ENCODE peak calls at places on chromosomes 12 and 14, in nine cellular contexts. D is kidney, C is thoracic aorta, H is lung, R is IMR-90, U is aorta, K is RWPE2, I is stomach, Y is tibial nerve. N is an unnamed sample.

GRCh38 chr12:53219116-53219955 is 12.3 kb upstream of the ITGB7 start:
- DNase-seq in D (peak; percentile 76), C (no peak), H (no peak), R (peak; percentile 66), U (peak; percentile 86), K (no peak), I (no peak), Y (no peak), N (no peak)

GRCh38 chr14:36751920-36752319 is 90.3 kb downstream of the PAX9 start:
- DNase-seq in D (no peak), C (no peak), H (no peak), R (no peak), U (no peak), K (no peak), I (no peak), Y (no peak), N (no peak)

GRCh38 chr12:71135812-71136176 is 22.0 kb downstream of the TSPAN8 start:
- DNase-seq in D (no peak), C (no peak), H (no peak), R (no peak), U (no peak), K (no peak), I (no peak), Y (no peak), N (no peak)

GRCh38 chr12:59088673-59089072 is 168.4 kb upstream of the LRIG3 start:
- DNase-seq in D (no peak), C (no peak), H (no peak), R (peak; percentile 48), U (no peak), K (no peak), I (no peak), Y (no peak), N (no peak)

GRCh38 chr14:77579065-77579464 is 37.4 kb downstream of the SPTLC2 start:
- DNase-seq in D (no peak), C (no peak), H (no peak), R (peak; percentile 54), U (no peak), K (no peak), I (no peak), Y (no peak), N (no peak)

GRCh38 chr12:123938679-123939480 is 33.8 kb downstream of the CCDC92 start:
- DNase-seq in D (no peak), C (no peak), H (no peak), R (no peak), U (no peak), K (no peak), I (no peak), Y (no peak), N (no peak)

GRCh38 chr12:6667559-6668210 is 4.8 kb upstream of the ING4 start:
- DNase-seq in D (no peak), C (no peak), H (no peak), R (no peak), U (no peak), K (no peak), I (no peak), Y (no peak), N (no peak)

GRCh38 chr14:63901434-63902085 is 48.8 kb downstream of the SYNE2 start:
- DNase-seq in D (no peak), C (no peak), H (no peak), R (peak; percentile 60), U (no peak), K (no peak), I (no peak), Y (peak; percentile 61), N (no peak)

GRCh38 chr14:32608880-32609279 is 279.8 kb downstream of the AKAP6 start:
- DNase-seq in D (no peak), C (no peak), H (no peak), R (no peak), U (no peak), K (no peak), I (no peak), Y (no peak), N (no peak)

GRCh38 chr12:57619434-57620244 is 8.4 kb downstream of the ARHGEF25 start:
- DNase-seq in D (peak; percentile 72), C (no peak), H (no peak), R (no peak), U (no peak), K (peak; percentile 58), I (peak; percentile 57), Y (no peak), N (no peak)

GRCh38 chr12:6554990-6555691 is 701 bp downstream of the IFFO1 start:
- DNase-seq in D (peak; percentile 80), C (no peak), H (no peak), R (no peak), U (peak; percentile 78), K (no peak), I (no peak), Y (no peak), N (no peak)

GRCh38 chr12:48936379-48936979 is 11.2 kb upstream of the FKBP11 start:
- DNase-seq in D (peak; percentile 82), C (peak; percentile 47), H (peak; percentile 64), R (peak; percentile 79), U (peak; percentile 92), K (no peak), I (peak; percentile 78), Y (peak; percentile 89), N (peak; percentile 51)

GRCh38 chr12:1044697-1045096 is 53.7 kb downstream of the ERC1 start:
- DNase-seq in D (no peak), C (no peak), H (no peak), R (peak; percentile 53), U (no peak), K (no peak), I (no peak), Y (no peak), N (no peak)

DNA sequence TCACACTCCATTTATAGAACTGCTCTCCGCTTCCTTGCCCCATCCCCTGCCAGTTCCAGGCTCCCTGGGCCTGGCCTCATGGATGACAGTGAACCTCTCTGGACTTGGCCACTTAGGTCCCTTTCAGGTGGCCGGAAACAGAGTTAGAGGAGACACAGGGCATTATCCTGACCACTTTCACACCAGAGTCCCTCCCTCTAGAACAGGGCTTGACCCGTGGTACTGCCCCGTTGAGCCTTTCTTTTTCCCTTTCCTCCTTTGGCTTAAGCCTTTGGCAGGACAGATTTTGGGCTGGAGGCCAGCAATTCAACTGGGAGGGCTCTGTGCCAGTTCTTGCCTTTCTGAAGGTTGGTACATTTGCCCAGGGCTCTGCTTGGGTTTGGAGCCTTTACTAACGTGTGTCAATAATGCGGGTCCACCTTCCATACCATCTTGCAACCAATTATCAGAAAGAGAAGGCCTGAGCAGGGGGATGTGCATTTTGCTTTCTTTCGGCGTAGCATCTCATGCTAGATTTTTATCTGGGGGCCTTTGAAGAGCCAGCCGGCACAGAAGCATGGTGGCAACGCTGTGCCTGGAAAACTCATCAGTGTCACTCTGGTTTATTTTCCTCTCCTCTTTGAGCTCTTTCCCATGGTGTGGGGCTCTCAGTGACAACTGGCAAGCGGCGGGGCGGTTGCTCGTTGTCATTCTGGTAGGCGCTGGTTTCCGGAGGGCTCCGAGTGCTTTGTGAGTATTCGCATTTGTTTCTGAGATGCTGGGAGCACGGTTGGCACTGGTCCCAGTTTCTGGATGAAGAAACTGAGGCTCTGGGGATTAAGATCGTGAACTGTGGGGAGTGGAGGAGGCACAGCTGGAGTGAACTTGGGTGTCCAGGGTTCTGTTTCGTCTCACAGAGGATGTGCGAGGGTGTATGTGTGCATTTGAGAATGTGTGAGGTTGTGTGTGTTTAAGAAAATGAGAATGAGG is 23.0 kb downstream of the TPCN1 start:
- DNase-seq in D (peak; percentile 89), C (no peak), H (peak; percentile 86), R (no peak), U (peak; percentile 91), K (no peak), I (peak; percentile 91), Y (peak; percentile 62), N (peak; percentile 83)
- H3K4me1 ChIP-seq in D (peaks cover 76% of the 10 kb centered on the region), C (peaks cover 94% of the 10 kb centered on the region), H (peaks cover 48% of the 10 kb centered on the region), R (peaks cover 27% of the 10 kb centered on the region), U (peaks cover 4% of the 10 kb centered on the region), K (peaks cover 61% of the 10 kb centered on the region), I (peaks cover 83% of the 10 kb centered on the region), Y (no peaks in the 10 kb centered on the region), N (peaks cover 75% of the 10 kb centered on the region)

DNA sequence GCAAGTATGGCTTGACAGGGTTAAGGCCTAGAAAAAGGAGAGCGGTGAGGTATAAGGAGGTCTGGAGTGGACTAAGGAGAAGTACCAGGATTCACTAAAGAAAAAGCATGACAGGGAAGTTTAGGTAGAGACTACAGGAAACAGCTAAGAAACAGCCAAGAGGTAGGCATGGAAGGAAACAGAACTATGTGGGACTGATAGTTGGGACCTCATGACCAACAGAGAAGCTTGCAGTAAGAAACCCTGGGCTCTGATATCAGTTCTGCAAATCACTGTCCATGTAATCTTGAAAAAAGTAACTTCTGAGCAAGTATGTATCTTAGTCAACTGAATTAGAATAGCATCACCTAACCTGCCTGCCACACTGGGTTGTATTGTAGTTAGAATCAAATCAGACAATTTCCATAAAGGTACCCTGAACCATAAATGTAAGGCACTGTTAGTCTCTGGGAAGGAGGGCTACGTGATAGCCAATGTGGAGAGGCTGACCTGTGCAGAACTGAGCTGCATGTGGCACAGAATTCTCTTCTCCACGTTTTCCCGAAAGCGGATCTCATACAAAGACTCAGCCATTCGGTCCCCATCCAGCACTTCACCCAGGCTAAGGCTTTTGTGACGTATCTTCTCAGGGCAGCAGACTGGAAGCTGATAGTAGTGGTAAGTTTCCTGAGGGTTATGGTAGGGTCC is 912 bp downstream of the TM9SF1 start:
- DNase-seq in D (no peak), C (no peak), H (no peak), R (no peak), U (no peak), K (no peak), I (no peak), Y (no peak), N (no peak)
- H3K27ac ChIP-seq in D (no peak overlapping the region), C (peak overlapping the region; percentile 91), H (no peak overlapping the region), R (no peak overlapping the region), U (no peak overlapping the region), K (peak overlapping the region; percentile 76), I (peak overlapping the region; percentile 96), Y (peak overlapping the region; percentile 97), N (peak overlapping the region; percentile 99)

DNA sequence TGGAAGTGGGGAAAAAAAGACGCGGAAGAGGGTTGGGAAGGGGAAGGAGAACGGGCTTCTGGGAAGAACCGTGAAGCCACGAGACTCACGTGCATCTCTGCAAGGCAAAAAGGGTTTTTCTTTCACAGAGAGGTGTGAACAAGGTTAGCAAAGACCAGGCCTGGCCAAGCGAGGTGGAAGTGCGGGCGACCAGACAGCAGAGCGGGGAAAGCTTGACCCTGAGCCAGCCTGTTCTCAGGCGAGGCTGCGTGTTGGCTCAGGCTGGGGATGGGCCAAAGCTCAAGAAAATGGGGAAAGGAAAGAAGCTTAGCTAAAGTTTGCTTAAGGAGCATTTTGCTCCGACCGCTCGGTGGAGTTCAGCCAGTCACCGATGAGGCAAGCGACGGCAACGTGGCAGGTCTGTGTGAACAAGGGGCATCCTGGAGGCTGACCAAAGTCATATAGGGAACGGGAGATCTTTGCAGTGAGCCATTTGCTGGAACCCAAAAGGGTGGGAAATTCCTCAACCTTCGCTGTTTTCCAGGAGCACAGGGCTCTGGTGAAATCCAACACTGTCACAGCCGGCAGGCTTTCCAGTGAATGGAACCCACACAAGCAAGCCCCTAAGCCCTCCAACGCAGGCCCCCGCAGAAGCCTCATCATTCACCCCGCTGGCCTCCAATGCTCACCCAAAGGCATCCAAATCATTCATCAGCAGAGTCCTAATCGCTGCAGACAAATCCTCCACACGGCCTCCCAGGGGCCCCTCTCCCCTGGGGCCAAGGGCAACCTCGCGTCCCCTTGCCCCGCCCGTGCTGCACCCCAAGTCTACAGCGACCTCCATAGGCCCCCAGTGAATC is 793 bp downstream of the ZNF605 start:
- DNase-seq in D (no peak), C (no peak), H (peak; percentile 35), R (peak; percentile 67), U (peak; percentile 85), K (no peak), I (peak; percentile 28), Y (peak; percentile 12), N (peak; percentile 53)
- H3K9me3 ChIP-seq in D (peaks cover 16% of the 10 kb centered on the region), C (peaks cover 32% of the 10 kb centered on the region), H (peaks cover 28% of the 10 kb centered on the region), R (peaks cover 30% of the 10 kb centered on the region), U (peaks cover 14% of the 10 kb centered on the region), K (peaks cover 16% of the 10 kb centered on the region), I (peaks cover 20% of the 10 kb centered on the region), Y (no peaks in the 10 kb centered on the region), N (no peaks in the 10 kb centered on the region)

GRCh38 chr14:91366749-91367148 is 50.9 kb downstream of the CCDC88C start:
- DNase-seq in D (no peak), C (no peak), H (no peak), R (no peak), U (no peak), K (no peak), I (no peak), Y (no peak), N (no peak)
- H3K4me1 ChIP-seq in D (peaks cover 7% of the 10 kb centered on the region), C (no peaks in the 10 kb centered on the region), H (peaks cover 32% of the 10 kb centered on the region), R (no peaks in the 10 kb centered on the region), U (no peaks in the 10 kb centered on the region), K (peaks cover 44% of the 10 kb centered on the region), I (peaks cover 87% of the 10 kb centered on the region), Y (no peaks in the 10 kb centered on the region), N (no peaks in the 10 kb centered on the region)

N was measured in adrenal gland.